ENCODE peak calls at places on chromosomes 16 and 17, in nine cellular contexts. H, U, K, G, N, B, E, L and T are unnamed samples.

GRCh38 chr16:67177743-67178699 is 5.7 kb downstream of the MATCAP1 start:
- DNase-seq in N (peak), B (peak), H (no peak), L (peak), G (peak), E (peak), K (no peak), U (no peak), T (peak)

GRCh38 chr17:67194134-67194533 is 50.9 kb downstream of the HELZ start:
- DNase-seq in B (no peak), K (no peak), U (no peak), E (no peak), N (no peak), H (no peak), L (peak), G (peak), T (peak)

GRCh38 chr16:82344157-82344556 is 174.1 kb upstream of the MPHOSPH6 start:
- DNase-seq in E (peak), H (no peak), L (no peak), B (peak), U (peak), N (no peak), G (no peak), K (no peak), T (peak)

GRCh38 chr16:82562183-82562677 is 64.5 kb upstream of the CDH13 start:
- DNase-seq in H (no peak), L (no peak), E (no peak), U (no peak), G (no peak), B (no peak), N (no peak), K (no peak), T (no peak)

GRCh38 chr16:65832269-65832668 is 534.2 kb upstream of the CDH5 start:
- DNase-seq in H (no peak), N (no peak), E (no peak), B (no peak), U (no peak), L (no peak), K (no peak), G (no peak), T (no peak)

GRCh38 chr17:81350320-81350686 is 45.0 kb upstream of the BAHCC1 start:
- DNase-seq in H (no peak), N (no peak), U (no peak), L (no peak), B (no peak), G (no peak), E (no peak), K (no peak), T (no peak)

GRCh38 chr16:89287777-89288576 is 70.5 kb downstream of the ZNF778 start:
- DNase-seq in N (no peak), E (no peak), B (no peak), K (no peak), L (no peak), H (no peak), U (no peak), G (no peak), T (no peak)

GRCh38 chr16:1331712-1332617 is 1.5 kb upstream of the BAIAP3 start:
- DNase-seq in B (no peak), U (no peak), L (peak), G (peak), H (no peak), E (no peak), K (no peak), N (peak), T (peak)

GRCh38 chr17:1109606-1110523 is 69.9 kb downstream of the ABR start:
- DNase-seq in H (no peak), U (no peak), L (no peak), K (no peak), G (no peak), B (no peak), N (peak), E (no peak), T (peak)

GRCh38 chr16:46889942-46890300 is 5.8 kb downstream of the GPT2 start:
- DNase-seq in B (no peak), G (no peak), L (no peak), E (no peak), N (no peak), K (no peak), U (no peak), H (no peak), T (no peak)

GRCh38 chr17:14227052-14227451 is 9.6 kb downstream of the CDRT15 start:
- DNase-seq in E (no peak), G (no peak), K (no peak), U (no peak), L (no peak), N (no peak), H (no peak), B (no peak), T (no peak)

GRCh38 chr17:3885271-3885670 is 7.6 kb downstream of the CAMKK1 start:
- DNase-seq in B (no peak), L (no peak), U (no peak), K (no peak), G (no peak), N (no peak), H (no peak), E (no peak), T (no peak)

GRCh38 chr17:40312131-40312731 is 3.3 kb downstream of the RARA start:
- DNase-seq in E (peak), K (no peak), H (no peak), U (peak), B (no peak), L (no peak), N (peak), G (no peak), T (peak)

GRCh38 chr16:2598723-2599122 is 60.9 kb downstream of the PDPK1 start:
- DNase-seq in G (no peak), E (no peak), B (no peak), L (no peak), H (no peak), N (no peak), K (no peak), U (no peak), T (no peak)

GRCh38 chr16:76956394-76956793 is 234.6 kb upstream of the MON1B start:
- DNase-seq in E (no peak), H (no peak), B (no peak), N (no peak), L (peak), U (no peak), G (no peak), K (no peak), T (no peak)

GRCh38 chr17:80315517-80316182 is 55.0 kb downstream of the RNF213 start:
- DNase-seq in E (no peak), H (no peak), G (no peak), K (no peak), U (no peak), B (no peak), N (no peak), L (no peak), T (no peak)

GRCh38 chr16:55261301-55261700 is 62.7 kb upstream of the IRX6 start:
- DNase-seq in U (no peak), N (no peak), E (no peak), L (no peak), H (no peak), G (no peak), K (no peak), B (no peak), T (no peak)